ENCODE peak calls at places on chromosomes 3 and 15, in nine cellular contexts. Z is psoas muscle; K is colonic mucosa; T is foreskin keratinocyte; J is SJSA1; H is CD8-positive, alpha-beta T cell; O is mammary epithelial cell; L is cardiac muscle cell; U is AG04450. B is an unnamed sample.

GRCh38 chr3:156817931-156818765 is 8.0 kb upstream of the LEKR1 start:
- DNase-seq in J (no peak), Z (no peak), U (no peak), H (no peak), O (peak), T (no peak), L (no peak), K (no peak), B (no peak)

GRCh38 chr3:159200176-159200575 is 398.3 kb downstream of the MFSD1 start:
- DNase-seq in U (peak), O (peak), L (no peak), K (no peak), T (peak), J (no peak), H (no peak), Z (no peak), B (peak)

GRCh38 chr15:68333775-68334470 is 56.4 kb downstream of the FEM1B start:
- DNase-seq in U (no peak), J (no peak), K (no peak), O (no peak), L (no peak), H (no peak), Z (peak), T (no peak), B (no peak)

GRCh38 chr3:194133661-194134230 is 2.2 kb upstream of the HES1 start:
- DNase-seq in Z (peak), L (peak), O (peak), U (no peak), H (no peak), J (peak), K (peak), T (no peak), B (no peak)

GRCh38 chr15:94265009-94265408 is 33.6 kb downstream of the MCTP2 start:
- DNase-seq in H (no peak), T (peak), L (no peak), O (peak), Z (no peak), J (no peak), U (no peak), K (no peak), B (peak)

GRCh38 chr3:101513419-101513986 is 491 bp upstream of the SENP7 start:
- DNase-seq in Z (no peak), J (no peak), K (no peak), T (no peak), U (peak), O (no peak), H (no peak), L (no peak), B (no peak)

GRCh38 chr3:33394403-33395054 is 45.7 kb downstream of the UBP1 start:
- DNase-seq in H (no peak), Z (no peak), O (no peak), K (no peak), U (no peak), T (no peak), L (no peak), J (no peak), B (no peak)

GRCh38 chr3:4581905-4582611 is 88.9 kb downstream of the ITPR1 start:
- DNase-seq in L (no peak), K (no peak), T (peak), U (no peak), Z (no peak), O (peak), J (no peak), H (no peak), B (no peak)

GRCh38 chr3:190825389-190826016 is 37.0 kb downstream of the GMNC start:
- DNase-seq in Z (no peak), H (no peak), T (no peak), K (no peak), J (no peak), O (no peak), U (no peak), L (no peak), B (no peak)

GRCh38 chr3:191959876-191960418 is 499.0 kb downstream of the PYDC2 start:
- DNase-seq in Z (no peak), H (no peak), O (no peak), J (no peak), U (no peak), T (no peak), K (no peak), L (no peak), B (no peak)

GRCh38 chr3:28575748-28576589 is 227.3 kb upstream of the AZI2 start:
- DNase-seq in O (peak), T (no peak), U (no peak), Z (peak), H (no peak), K (no peak), L (peak), J (peak), B (no peak)

GRCh38 chr3:196210673-196211556 is at the start of gene ZDHHC19:
- DNase-seq in H (no peak), Z (no peak), U (no peak), J (no peak), K (no peak), O (no peak), T (no peak), L (peak), B (no peak)

GRCh38 chr15:93047621-93048425 is 41.2 kb downstream of the RGMA start:
- DNase-seq in J (no peak), K (no peak), U (no peak), L (no peak), Z (no peak), T (no peak), H (peak), O (no peak), B (no peak)

GRCh38 chr3:190038050-190038631 is 82.6 kb downstream of the P3H2 start:
- DNase-seq in T (peak), L (peak), H (no peak), Z (no peak), K (peak), O (peak), U (peak), J (peak), B (peak)

GRCh38 chr3:119302697-119303630 is 8.8 kb downstream of the ARHGAP31 start:
- DNase-seq in Z (no peak), K (no peak), U (no peak), T (no peak), J (peak), O (no peak), L (no peak), H (no peak), B (no peak)

GRCh38 chr3:93973160-93974126 is at the start of gene PROS1:
- DNase-seq in K (peak), U (no peak), J (peak), L (peak), H (peak), T (no peak), O (peak), Z (peak), B (no peak)

GRCh38 chr15:76346666-76347506 is 10.3 kb downstream of the ISL2 start:
- DNase-seq in L (peak), Z (no peak), K (peak), J (no peak), U (no peak), H (no peak), O (no peak), T (no peak), B (no peak)

GRCh38 chr3:30141178-30141581 is 465.2 kb upstream of the TGFBR2 start:
- DNase-seq in H (no peak), T (no peak), K (no peak), L (no peak), U (no peak), O (no peak), Z (no peak), J (no peak), B (no peak)

GRCh38 chr3:143016321-143016972 is 15.1 kb downstream of the U2SURP start:
- DNase-seq in O (no peak), T (no peak), J (no peak), H (no peak), Z (no peak), K (no peak), L (no peak), U (no peak), B (no peak)

GRCh38 chr3:128195802-128196201 is 42.5 kb downstream of the EEFSEC start:
- DNase-seq in H (no peak), K (no peak), T (no peak), Z (no peak), U (no peak), J (no peak), O (no peak), L (no peak), B (no peak)

GRCh38 chr15:69668049-69668705 is 215.6 kb downstream of the RPLP1 start:
- DNase-seq in K (no peak), H (no peak), U (no peak), L (no peak), O (no peak), J (no peak), Z (no peak), T (no peak), B (no peak)

GRCh38 chr3:173733029-173733652 is 335.6 kb downstream of the NLGN1 start:
- DNase-seq in U (peak), H (no peak), L (peak), J (no peak), O (no peak), Z (no peak), K (no peak), T (no peak), B (no peak)

GRCh38 chr3:56673781-56674457 is 9.1 kb downstream of the TASOR start:
- DNase-seq in O (no peak), K (no peak), Z (no peak), J (no peak), L (no peak), U (no peak), H (no peak), T (no peak), B (no peak)

GRCh38 chr3:16369247-16369646 is 104.2 kb downstream of the OXNAD1 start:
- DNase-seq in H (no peak), Z (no peak), L (no peak), J (peak), T (peak), U (no peak), K (no peak), O (peak), B (peak)

GRCh38 chr3:128466840-128467541 is at the start of gene DNAJB8:
- DNase-seq in H (peak), Z (no peak), J (no peak), L (no peak), T (no peak), U (no peak), K (no peak), O (no peak), B (no peak)

GRCh38 chr15:59298255-59298856 is 74.3 kb downstream of the MYO1E start:
- DNase-seq in U (no peak), K (no peak), L (no peak), O (peak), J (no peak), T (peak), H (no peak), Z (no peak), B (peak)

GRCh38 chr15:87557871-87558270 is 698.7 kb downstream of the NTRK3 start:
- DNase-seq in O (peak), K (no peak), T (peak), H (no peak), L (no peak), U (no peak), Z (no peak), J (no peak), B (no peak)

GRCh38 chr15:88375234-88375926 is 91.8 kb downstream of the MRPL46 start:
- DNase-seq in T (no peak), J (peak), O (peak), K (no peak), Z (no peak), L (no peak), H (no peak), U (peak), B (no peak)

GRCh38 chr3:31213869-31214486 is 318.7 kb upstream of the STT3B start:
- DNase-seq in T (no peak), K (peak), H (peak), L (no peak), J (no peak), Z (no peak), O (no peak), U (no peak), B (no peak)

GRCh38 chr15:43270676-43271306 is 4.1 kb upstream of the TGM5 start:
- DNase-seq in J (no peak), K (no peak), O (no peak), L (no peak), Z (no peak), H (no peak), T (no peak), U (no peak), B (no peak)

GRCh38 chr3:190012314-190012782 is 108.3 kb downstream of the P3H2 start:
- DNase-seq in O (peak), U (no peak), K (no peak), H (no peak), L (no peak), Z (no peak), T (peak), J (peak), B (no peak)

GRCh38 chr3:43061101-43061895 is 44.6 kb downstream of the POMGNT2 start:
- DNase-seq in U (no peak), T (no peak), Z (no peak), K (no peak), O (no peak), J (no peak), L (no peak), H (no peak), B (no peak)

GRCh38 chr15:26082833-26083174 is 219.7 kb upstream of the ATP10A start:
- DNase-seq in H (no peak), O (no peak), T (no peak), U (no peak), K (peak), J (no peak), L (no peak), Z (no peak), B (no peak)

GRCh38 chr3:45950686-45951600 is 7.7 kb downstream of the CXCR6 start:
- DNase-seq in H (peak), O (no peak), Z (no peak), J (no peak), U (no peak), K (no peak), T (no peak), L (no peak), B (no peak)

GRCh38 chr3:120684896-120685295 is 2.9 kb upstream of the HGD start:
- DNase-seq in Z (no peak), U (no peak), H (no peak), O (no peak), J (no peak), L (no peak), K (no peak), T (no peak), B (no peak)

GRCh38 chr15:70374096-70374495 is 276.4 kb upstream of the TLE3 start:
- DNase-seq in Z (no peak), U (no peak), K (no peak), L (no peak), H (no peak), J (no peak), T (no peak), O (no peak), B (no peak)

GRCh38 chr15:66993874-66994696 is 71.3 kb upstream of the SMAD3 start:
- DNase-seq in K (no peak), T (no peak), U (no peak), O (no peak), H (no peak), L (no peak), Z (no peak), J (no peak), B (no peak)

GRCh38 chr3:110624571-110624970 is 447.0 kb upstream of the NECTIN3 start:
- DNase-seq in J (no peak), H (no peak), T (no peak), K (no peak), O (no peak), L (no peak), Z (no peak), U (peak), B (no peak)

GRCh38 chr3:122969585-122970453 is 57.7 kb downstream of the SEMA5B start:
- DNase-seq in L (no peak), H (no peak), U (no peak), K (no peak), Z (no peak), O (peak), J (no peak), T (peak), B (no peak)

GRCh38 chr15:45522931-45523331 is 376 bp upstream of the SLC30A4 start:
- DNase-seq in K (no peak), Z (no peak), L (no peak), O (peak), J (peak), T (no peak), U (no peak), H (no peak), B (no peak)
- H3K27ac ChIP-seq in K (peak), Z (peak), L (peak), O (no peak), J (no peak), T (no peak), U (peak), H (no peak), B (peak)

GRCh38 chr15:65312400-65312916 is 8.0 kb downstream of the RNU5B-1 start:
- DNase-seq in K (no peak), U (no peak), J (no peak), Z (peak), L (no peak), T (no peak), H (no peak), O (no peak), B (no peak)
- H3K27ac ChIP-seq in K (no peak), U (no peak), J (no peak), Z (no peak), L (no peak), T (no peak), H (no peak), O (no peak), B (no peak)

DNA sequence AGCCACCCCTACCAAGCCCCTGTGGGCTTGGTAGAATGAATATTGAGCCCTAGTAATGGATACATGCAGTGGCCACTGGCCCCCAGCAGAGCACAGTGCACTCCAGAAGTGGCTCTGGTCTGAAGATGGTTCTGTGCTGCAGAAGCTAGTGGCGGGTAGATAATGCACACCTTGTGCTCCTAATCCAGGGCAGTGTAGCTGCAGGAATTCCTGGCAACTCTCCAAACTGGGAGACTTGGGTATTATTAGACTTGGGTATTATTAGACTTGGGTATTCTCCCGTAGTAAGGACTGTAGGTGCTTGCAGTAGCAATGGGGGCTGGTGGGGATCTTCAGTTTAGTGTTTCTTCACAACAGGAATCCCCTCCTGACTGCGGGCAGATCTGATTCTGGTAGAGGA is 34.7 kb downstream of the NUSAP1 start:
- DNase-seq in K (no peak), H (no peak), U (no peak), J (no peak), T (no peak), L (peak), O (no peak), Z (no peak), B (no peak)
- H3K27ac ChIP-seq in K (no peak), H (no peak), U (no peak), J (no peak), T (no peak), L (peak), O (no peak), Z (no peak), B (no peak)

DNA sequence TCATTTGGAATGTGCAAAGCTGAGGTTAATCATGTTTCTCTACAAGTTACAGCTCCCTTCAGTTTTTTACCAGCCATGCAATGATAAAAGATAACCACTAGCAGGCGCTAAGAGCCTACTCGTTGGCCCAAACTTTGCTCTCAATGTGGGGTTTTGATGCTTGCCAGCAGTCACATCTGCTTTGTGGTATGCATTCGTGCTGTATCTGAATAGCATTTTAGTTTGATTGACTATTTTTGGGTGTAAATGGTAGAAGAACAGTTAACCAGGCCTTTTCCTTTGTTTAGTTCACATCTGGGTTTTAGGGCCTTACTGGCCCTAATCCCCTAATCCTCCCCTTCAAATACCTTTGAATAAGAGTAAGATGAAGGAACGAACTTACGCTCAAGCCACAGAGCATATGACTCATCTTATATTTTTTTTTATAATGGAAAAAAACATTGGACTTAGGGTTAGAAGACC is 4.4 kb upstream of the CLDN11 start:
- DNase-seq in Z (no peak), U (peak), O (peak), K (no peak), H (peak), T (peak), L (peak), J (peak), B (no peak)
- H3K27ac ChIP-seq in Z (no peak), U (no peak), O (no peak), K (no peak), H (no peak), T (no peak), L (no peak), J (peak), B (no peak)

DNA sequence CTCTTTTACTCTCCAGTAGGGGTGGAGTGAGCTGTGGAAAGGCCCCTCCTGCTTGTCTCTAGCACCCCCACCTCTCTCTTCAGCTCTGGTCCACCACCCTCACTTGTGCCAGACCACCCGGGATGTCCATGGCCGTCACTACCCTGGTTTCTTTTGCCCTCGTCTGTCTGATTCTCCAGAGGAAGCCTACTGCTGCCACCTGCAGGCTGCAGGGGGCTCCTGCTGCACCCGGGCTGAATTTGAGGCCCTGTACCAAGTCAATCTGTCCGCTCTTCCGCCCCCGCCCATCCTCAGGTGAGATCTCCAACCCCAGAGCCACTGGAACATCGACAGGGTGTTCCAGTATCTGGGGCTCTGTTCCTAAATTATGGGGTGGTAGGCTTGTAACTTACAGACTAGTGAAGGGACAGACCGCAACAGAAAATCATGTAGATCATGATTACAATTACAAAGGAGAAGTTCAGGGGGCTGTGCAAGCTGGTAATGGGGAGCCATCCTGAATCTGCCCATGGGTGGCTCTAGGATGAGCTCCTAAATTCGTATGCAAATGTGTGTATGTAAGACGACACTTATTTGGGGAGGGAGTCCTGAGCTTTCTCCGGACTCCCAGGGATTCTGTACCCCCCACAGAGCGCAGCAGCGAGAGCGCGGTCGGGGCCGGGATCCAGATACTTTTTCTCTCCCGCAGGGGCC is 683 bp upstream of the UNC45A start:
- DNase-seq in K (peak), O (peak), Z (peak), T (peak), J (peak), H (peak), U (peak), L (peak), B (no peak)
- H3K27ac ChIP-seq in K (peak), O (no peak), Z (peak), T (no peak), J (no peak), H (peak), U (no peak), L (peak), B (peak)